ENCODE peak calls at places on chromosomes 7 and 10, in five cellular contexts. K, U, R, I and V are unnamed samples. For H4K20me1, the result is how much of the 10 kb centered on the place peaks cover.

GRCh38 chr10:73644015-73644743 is 2.9 kb upstream of the MYOZ1 start:
- DNase-seq in K (peak), R (peak), I (peak), U (peak), V (peak)

GRCh38 chr7:44263342-44264082 is 61.9 kb downstream of the CAMK2B start:
- DNase-seq in R (no peak), I (peak), U (no peak), K (no peak), V (no peak)

GRCh38 chr7:134750083-134751062 is 29.1 kb upstream of the CALD1 start:
- DNase-seq in I (peak), K (peak), U (peak), R (peak), V (peak)

GRCh38 chr7:37265876-37266275 is 182.8 kb downstream of the ELMO1 start:
- DNase-seq in R (no peak), I (no peak), K (no peak), U (no peak), V (no peak)

GRCh38 chr10:17616403-17617030 is 657 bp downstream of the HACD1 start:
- DNase-seq in U (peak), K (peak), R (peak), I (peak), V (peak)

GRCh38 chr10:121668336-121669009 is 70.2 kb upstream of the FGFR2 start:
- DNase-seq in K (no peak), R (no peak), U (peak), I (peak), V (peak)

GRCh38 chr10:18516851-18517250 is 134.5 kb downstream of the NSUN6 start:
- DNase-seq in U (peak), K (no peak), I (no peak), R (no peak), V (no peak)

GRCh38 chr10:59865101-59865500 is 41.3 kb downstream of the CCDC6 start:
- DNase-seq in U (no peak), R (peak), I (peak), K (peak), V (peak)

GRCh38 chr7:75649462-75649861 is 89.3 kb downstream of the HIP1 start:
- DNase-seq in U (no peak), R (no peak), I (no peak), K (no peak), V (no peak)

GRCh38 chr10:79018591-79019011 is 50.2 kb upstream of the ZMIZ1 start:
- DNase-seq in R (no peak), I (no peak), K (no peak), U (peak), V (peak)

GRCh38 chr7:388461-388960 is 98.5 kb downstream of the FOXL3 start:
- DNase-seq in R (peak), U (no peak), I (no peak), K (no peak), V (no peak)

GRCh38 chr7:67462781-67463191 is 466.2 kb downstream of the TYW1 start:
- DNase-seq in U (peak), K (no peak), I (peak), R (no peak), V (peak)

GRCh38 chr10:124283215-124284046 is 135.3 kb downstream of the OAT start:
- DNase-seq in R (no peak), K (no peak), I (no peak), U (peak), V (no peak)

GRCh38 chr10:47255866-47256265 is 44.1 kb upstream of the GDF10 start:
- DNase-seq in U (no peak), R (no peak), K (no peak), I (no peak), V (no peak)

GRCh38 chr10:2296179-2296578 is 558.9 kb upstream of the ADARB2 start:
- DNase-seq in U (no peak), R (no peak), K (no peak), I (no peak), V (no peak)

GRCh38 chr10:78200686-78201085 is 167.0 kb downstream of the RPS24 start:
- DNase-seq in R (no peak), U (no peak), I (no peak), K (no peak), V (no peak)

GRCh38 chr10:1651280-1651975 is 85.9 kb downstream of the ADARB2 start:
- DNase-seq in K (no peak), R (no peak), I (no peak), U (peak), V (no peak)

GRCh38 chr10:99777918-99778716 is 4.3 kb upstream of the ABCC2 start:
- DNase-seq in I (peak), R (peak), K (no peak), U (no peak), V (no peak)

GRCh38 chr7:72080865-72081264 is 331.3 kb downstream of the CALN1 start:
- DNase-seq in R (no peak), K (no peak), I (no peak), U (no peak), V (no peak)

DNA sequence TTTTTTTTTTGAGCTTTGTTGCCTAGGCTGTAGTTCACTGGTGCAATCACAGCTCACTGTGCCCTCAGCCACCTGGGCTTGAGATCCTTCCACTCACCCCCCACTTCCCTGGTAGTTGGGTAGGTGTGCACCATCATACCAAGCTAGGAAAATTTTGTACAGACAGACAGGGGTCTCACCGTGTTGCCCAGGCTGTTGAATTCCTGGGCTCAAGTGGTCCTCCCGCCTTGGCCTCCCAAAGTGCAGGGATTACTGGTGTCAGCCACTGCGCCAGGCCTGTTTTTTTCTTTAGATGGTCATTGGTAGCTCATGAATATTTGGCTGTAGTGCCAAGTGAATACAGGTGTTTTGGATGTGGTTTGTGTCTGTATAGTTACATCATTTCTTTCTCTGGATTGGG is 7.5 kb downstream of the COMTD1 start:
- DNase-seq in U (no peak), R (no peak), I (no peak), K (no peak), V (no peak)
- H4K20me1 ChIP-seq in U (half or more), R (under half), I (under half), K (under half), V (under half)

GRCh38 chr10:35466661-35467060 is 130.4 kb downstream of the CCNY start:
- DNase-seq in K (no peak), I (no peak), R (no peak), U (no peak), V (no peak)
- H4K20me1 ChIP-seq in K (under half), I (half or more), R (under half), U (half or more), V (under half)

DNA sequence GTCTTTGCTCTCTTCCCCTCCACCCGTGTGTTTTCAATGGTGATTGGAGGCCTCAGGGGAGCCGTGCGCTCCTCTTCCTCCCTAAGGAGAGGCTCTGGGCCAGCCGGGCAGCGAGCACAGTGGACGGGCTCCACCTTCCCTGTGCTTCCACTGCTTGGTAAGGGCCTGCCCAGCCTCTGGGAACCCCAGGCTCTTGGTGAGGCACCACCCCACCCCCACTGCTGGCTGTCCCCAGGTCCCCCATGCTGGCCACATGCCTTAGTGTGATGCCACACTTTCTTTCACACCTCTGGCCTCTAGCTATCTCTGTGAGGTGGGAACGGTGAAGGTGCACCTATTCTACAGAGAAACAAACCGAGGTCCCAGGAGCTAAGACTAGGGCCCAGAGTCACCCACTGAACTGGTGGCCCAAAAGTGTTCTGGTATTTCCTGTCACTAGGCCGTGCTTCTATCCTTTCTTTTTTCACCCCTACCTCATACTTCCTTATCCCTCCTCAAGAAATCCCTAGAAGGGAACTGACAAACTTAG is 53.3 kb downstream of the UNC5B start:
- DNase-seq in U (no peak), R (no peak), K (no peak), I (no peak), V (no peak)
- H4K20me1 ChIP-seq in U (under half), R (under half), K (under half), I (under half), V (under half)

DNA sequence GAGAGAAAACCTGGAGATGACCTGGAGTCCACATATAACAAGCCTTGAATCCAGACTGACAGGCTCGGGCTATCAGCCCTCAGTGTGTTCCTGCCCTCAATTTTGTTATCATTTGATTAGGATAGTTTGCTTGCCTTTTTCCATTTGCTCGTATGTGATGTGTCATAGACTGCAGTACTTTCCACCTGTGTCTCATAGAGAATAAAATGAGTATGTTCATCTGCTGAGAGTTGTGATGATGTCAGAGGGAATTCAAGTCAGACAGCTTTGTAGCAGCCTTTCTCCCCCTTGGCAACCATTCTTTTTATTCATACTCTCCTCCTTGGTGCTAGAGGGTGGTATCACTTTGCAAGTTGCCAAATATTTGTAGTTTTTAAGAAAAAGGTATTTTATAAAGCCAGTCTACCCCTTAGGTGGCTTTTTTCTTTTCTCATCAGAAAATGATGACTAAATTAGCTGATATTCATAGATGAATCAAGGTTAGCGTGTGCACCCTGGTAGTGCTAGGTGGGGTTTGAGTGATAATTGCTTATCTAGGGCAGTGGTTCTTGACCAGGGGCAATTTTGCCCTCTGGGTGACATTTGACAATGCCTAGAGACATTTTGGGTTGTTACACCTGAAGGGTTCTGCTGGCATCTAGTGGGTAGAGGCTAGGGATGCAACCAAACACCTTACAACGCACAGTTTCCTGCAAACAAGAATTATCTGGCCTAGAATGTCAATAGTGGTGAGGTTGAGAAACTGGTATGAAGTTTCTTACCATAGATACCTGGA is 5.4 kb downstream of the SGPL1 start:
- DNase-seq in K (peak), I (no peak), R (no peak), U (no peak), V (no peak)
- H4K20me1 ChIP-seq in K (under half), I (under half), R (under half), U (under half), V (under half)

DNA sequence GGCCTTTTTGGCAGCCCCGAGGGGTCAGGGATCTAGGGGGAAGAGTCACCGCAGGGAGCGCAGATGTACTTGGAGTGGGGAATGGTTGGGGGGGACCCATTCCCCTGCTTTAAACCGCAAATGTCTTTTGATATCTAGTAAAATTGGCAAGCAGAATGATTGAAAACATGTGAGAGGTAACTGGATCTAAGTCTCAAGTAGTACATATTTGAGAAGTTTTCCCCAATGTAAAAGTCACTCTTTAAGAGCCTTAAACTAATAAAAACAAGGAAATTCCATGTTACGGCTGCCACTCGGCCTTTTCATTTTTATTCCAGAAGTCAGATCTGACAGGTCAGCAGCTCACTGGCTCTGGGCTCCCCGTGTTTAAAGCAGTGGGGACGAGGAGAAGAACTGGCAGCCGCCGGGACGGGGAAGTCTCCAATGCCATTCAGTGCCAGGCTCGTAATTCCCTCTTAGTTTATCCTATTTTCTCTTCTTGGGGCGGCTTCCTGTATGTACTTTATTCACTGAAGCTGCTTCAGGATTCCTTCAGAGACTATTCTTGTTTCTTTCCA is 80.7 kb downstream of the CUX1 start:
- DNase-seq in K (no peak), U (no peak), R (no peak), I (no peak), V (no peak)
- H4K20me1 ChIP-seq in K (under half), U (half or more), R (under half), I (half or more), V (under half)

GRCh38 chr10:101691081-101691480 is 3.9 kb downstream of the FBXW4 start:
- DNase-seq in R (no peak), I (no peak), U (no peak), K (no peak), V (no peak)
- H4K20me1 ChIP-seq in R (under half), I (under half), U (under half), K (under half), V (under half)

DNA sequence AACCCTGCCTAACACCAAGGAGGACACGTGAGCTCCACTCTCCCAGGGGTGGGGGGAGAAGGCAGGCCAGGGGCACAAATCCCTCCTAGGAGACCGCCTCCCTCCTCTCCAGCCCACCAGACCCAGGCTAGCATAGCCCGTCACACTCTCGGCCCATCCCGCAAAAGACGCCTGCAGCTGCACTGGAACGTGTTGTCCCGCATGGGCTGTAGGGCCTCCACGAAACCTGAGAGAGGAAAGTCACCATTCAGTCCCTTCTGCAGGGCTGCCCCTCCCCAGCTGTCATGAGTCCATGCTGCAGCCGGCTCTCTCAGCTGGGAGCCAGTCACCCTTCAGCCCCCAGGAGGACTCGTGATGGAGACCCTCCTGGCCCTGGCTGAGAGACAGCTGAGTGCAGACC is 126.2 kb downstream of the MAD1L1 start:
- DNase-seq in I (no peak), R (no peak), U (no peak), K (no peak), V (no peak)
- H4K20me1 ChIP-seq in I (under half), R (under half), U (under half), K (under half), V (under half)

GRCh38 chr7:99128076-99128950 is 15.6 kb downstream of the SMURF1 start:
- DNase-seq in K (peak), I (no peak), R (no peak), U (no peak), V (no peak)
- H4K20me1 ChIP-seq in K (under half), I (half or more), R (under half), U (half or more), V (under half)

DNA sequence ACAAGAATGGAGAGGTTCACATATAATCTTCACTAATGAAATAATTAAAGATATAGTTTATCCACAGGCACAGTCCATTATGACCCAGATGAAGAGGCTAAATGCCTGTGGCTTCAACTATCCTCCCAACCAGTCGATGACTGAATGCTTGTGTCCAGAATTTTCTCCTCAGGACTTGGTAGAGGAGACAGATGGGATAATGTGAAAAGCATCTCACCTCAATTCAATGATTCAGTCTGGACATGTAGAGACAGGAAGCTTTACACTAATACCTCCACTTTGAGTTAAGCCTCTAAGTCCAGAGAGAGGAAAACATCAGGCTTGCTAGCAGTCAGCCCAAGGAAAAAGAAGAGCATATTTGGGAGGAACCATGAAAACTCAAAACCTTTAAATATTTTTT is 59.1 kb upstream of the COL1A2 start:
- DNase-seq in U (no peak), R (no peak), I (no peak), K (peak), V (no peak)
- H4K20me1 ChIP-seq in U (under half), R (under half), I (under half), K (under half), V (under half)

DNA sequence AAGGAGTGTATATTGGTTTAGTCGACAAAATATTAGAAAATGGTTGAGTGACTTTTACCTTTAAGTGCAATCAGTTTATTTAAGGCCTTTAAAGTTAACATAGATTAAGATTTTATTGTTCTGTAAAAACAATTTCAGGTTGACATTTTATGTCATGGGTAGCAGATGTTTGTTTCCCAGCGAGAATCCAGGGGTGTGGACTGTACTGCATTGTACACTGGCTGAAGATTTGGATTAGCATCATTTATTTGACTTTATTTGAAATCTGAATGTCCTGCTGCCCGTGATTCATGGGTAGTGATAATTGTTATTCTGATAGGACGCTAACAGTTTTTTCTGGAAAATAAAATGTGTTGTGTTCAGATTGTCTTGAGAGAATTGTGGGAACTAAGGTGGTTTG is 39.3 kb downstream of the RBM33 start:
- DNase-seq in R (no peak), I (no peak), U (no peak), K (no peak), V (no peak)
- H4K20me1 ChIP-seq in R (under half), I (under half), U (under half), K (under half), V (under half)